ENCODE peak calls at places on chromosomes 11 and 22, in ten cellular contexts. L, F, Q, O, Y, J, T, I, M and P are unnamed samples.

GRCh38 chr11:70107191-70107590 is 29.1 kb downstream of the ANO1 start:
- DNase-seq in L (no peak), F (no peak), Q (no peak), O (no peak), Y (no peak), J (no peak), T (no peak), I (no peak), M (no peak), P (no peak)

GRCh38 chr11:133579165-133580031 is 47.1 kb upstream of the OPCML start:
- DNase-seq in L (no peak), F (no peak), Q (no peak), O (no peak), Y (no peak), J (no peak), T (peak), I (no peak), M (no peak), P (no peak)

GRCh38 chr22:25750569-25751173 is 8.7 kb downstream of the MYO18B start:
- DNase-seq in L (peak), F (no peak), Q (no peak), O (no peak), Y (no peak), J (no peak), T (peak), I (no peak), M (no peak), P (no peak)

GRCh38 chr11:128572965-128573364 is 14.4 kb downstream of the ETS1 start:
- DNase-seq in L (no peak), F (no peak), Q (no peak), O (no peak), Y (no peak), J (no peak), T (peak), I (no peak), M (no peak), P (no peak)

GRCh38 chr11:83948205-83948604 is 662.0 kb upstream of the CCDC90B start:
- DNase-seq in L (no peak), F (no peak), Q (no peak), O (no peak), Y (no peak), J (no peak), T (peak), I (no peak), M (no peak), P (no peak)

GRCh38 chr11:60987577-60988277 is 16.2 kb downstream of the CD6 start:
- DNase-seq in L (no peak), F (no peak), Q (no peak), O (peak), Y (no peak), J (no peak), T (no peak), I (no peak), M (no peak), P (no peak)

GRCh38 chr11:124115782-124116616 is 749 bp downstream of the VWA5A start:
- DNase-seq in L (no peak), F (no peak), Q (no peak), O (no peak), Y (no peak), J (no peak), T (peak), I (no peak), M (no peak), P (no peak)

GRCh38 chr11:86228269-86228966 is 16.1 kb upstream of the EED start:
- DNase-seq in L (no peak), F (no peak), Q (no peak), O (no peak), Y (no peak), J (no peak), T (no peak), I (no peak), M (no peak), P (no peak)

GRCh38 chr11:114166897-114167323 is 107.4 kb downstream of the ZBTB16 start:
- DNase-seq in L (peak), F (peak), Q (peak), O (no peak), Y (no peak), J (no peak), T (no peak), I (no peak), M (no peak), P (peak)

GRCh38 chr11:116267146-116267545 is 505.6 kb downstream of the BUD13 start:
- DNase-seq in L (no peak), F (no peak), Q (no peak), O (no peak), Y (no peak), J (no peak), T (no peak), I (no peak), M (no peak), P (no peak)